ENCODE peak calls at places on chromosomes 12 and 14, in seven cellular contexts. One of them, this sample, is unnamed.

GRCh38 chr14:23861666-23862065 is 91.9 kb upstream of the DHRS4 start:
- DNase-seq in cardiac muscle cell: peak
- DNase-seq in breast epithelium: no peak
- DNase-seq in GM10248: no peak
- DNase-seq in left ventricle myocardium inferior: no peak
- DNase-seq in choroid plexus epithelial cell: peak
- DNase-seq in endothelial cell: no peak
- DNase-seq in this sample: no peak

GRCh38 chr12:116604883-116605641 is 45.9 kb downstream of the MAP1LC3B2 start:
- DNase-seq in cardiac muscle cell: no peak
- DNase-seq in breast epithelium: no peak
- DNase-seq in GM10248: no peak
- DNase-seq in left ventricle myocardium inferior: no peak
- DNase-seq in choroid plexus epithelial cell: no peak
- DNase-seq in endothelial cell: no peak
- DNase-seq in this sample: no peak

GRCh38 chr12:3469711-3470110 is 21.3 kb upstream of the PRMT8 start:
- DNase-seq in cardiac muscle cell: no peak
- DNase-seq in breast epithelium: no peak
- DNase-seq in GM10248: no peak
- DNase-seq in left ventricle myocardium inferior: no peak
- DNase-seq in choroid plexus epithelial cell: no peak
- DNase-seq in endothelial cell: no peak
- DNase-seq in this sample: no peak

GRCh38 chr12:3071107-3071506 is 6.1 kb upstream of the TSPAN9 start:
- DNase-seq in cardiac muscle cell: no peak
- DNase-seq in breast epithelium: no peak
- DNase-seq in GM10248: no peak
- DNase-seq in left ventricle myocardium inferior: no peak
- DNase-seq in choroid plexus epithelial cell: no peak
- DNase-seq in endothelial cell: no peak
- DNase-seq in this sample: no peak

GRCh38 chr14:65860956-65861631 is 448.6 kb downstream of the FUT8 start:
- DNase-seq in cardiac muscle cell: no peak
- DNase-seq in breast epithelium: no peak
- DNase-seq in GM10248: no peak
- DNase-seq in left ventricle myocardium inferior: no peak
- DNase-seq in choroid plexus epithelial cell: no peak
- DNase-seq in endothelial cell: no peak
- DNase-seq in this sample: no peak

GRCh38 chr14:92516966-92517350 is 3.4 kb downstream of the RIN3 start:
- DNase-seq in cardiac muscle cell: no peak
- DNase-seq in breast epithelium: no peak
- DNase-seq in GM10248: no peak
- DNase-seq in left ventricle myocardium inferior: no peak
- DNase-seq in choroid plexus epithelial cell: no peak
- DNase-seq in endothelial cell: no peak
- DNase-seq in this sample: no peak

GRCh38 chr14:44910826-44911225 is 50.9 kb downstream of the KLHL28 start:
- DNase-seq in cardiac muscle cell: no peak
- DNase-seq in breast epithelium: no peak
- DNase-seq in GM10248: no peak
- DNase-seq in left ventricle myocardium inferior: no peak
- DNase-seq in choroid plexus epithelial cell: no peak
- DNase-seq in endothelial cell: no peak
- DNase-seq in this sample: no peak

GRCh38 chr12:64691227-64691792 is 67.9 kb downstream of the GNS start:
- DNase-seq in cardiac muscle cell: no peak
- DNase-seq in breast epithelium: no peak
- DNase-seq in GM10248: no peak
- DNase-seq in left ventricle myocardium inferior: no peak
- DNase-seq in choroid plexus epithelial cell: no peak
- DNase-seq in endothelial cell: no peak
- DNase-seq in this sample: no peak

GRCh38 chr12:91651728-91652127 is 469.1 kb upstream of the DCN start:
- DNase-seq in cardiac muscle cell: no peak
- DNase-seq in breast epithelium: no peak
- DNase-seq in GM10248: no peak
- DNase-seq in left ventricle myocardium inferior: no peak
- DNase-seq in choroid plexus epithelial cell: no peak
- DNase-seq in endothelial cell: no peak
- DNase-seq in this sample: no peak

GRCh38 chr12:12901158-12901791 is 9.9 kb downstream of the GPRC5A start:
- DNase-seq in cardiac muscle cell: no peak
- DNase-seq in breast epithelium: no peak
- DNase-seq in GM10248: no peak
- DNase-seq in left ventricle myocardium inferior: no peak
- DNase-seq in choroid plexus epithelial cell: peak
- DNase-seq in endothelial cell: no peak
- DNase-seq in this sample: peak

GRCh38 chr12:65824314-65824563 is at the start of gene HMGA2:
- DNase-seq in cardiac muscle cell: no peak
- DNase-seq in breast epithelium: no peak
- DNase-seq in GM10248: peak
- DNase-seq in left ventricle myocardium inferior: no peak
- DNase-seq in choroid plexus epithelial cell: peak
- DNase-seq in endothelial cell: peak
- DNase-seq in this sample: no peak

GRCh38 chr12:104457746-104458644 is 1.2 kb downstream of the CHST11 start:
- DNase-seq in cardiac muscle cell: peak
- DNase-seq in breast epithelium: no peak
- DNase-seq in GM10248: peak
- DNase-seq in left ventricle myocardium inferior: peak
- DNase-seq in choroid plexus epithelial cell: no peak
- DNase-seq in endothelial cell: peak
- DNase-seq in this sample: no peak

GRCh38 chr12:120992989-120993388 is 14.6 kb downstream of the HNF1A start:
- DNase-seq in cardiac muscle cell: no peak
- DNase-seq in breast epithelium: no peak
- DNase-seq in GM10248: no peak
- DNase-seq in left ventricle myocardium inferior: no peak
- DNase-seq in choroid plexus epithelial cell: no peak
- DNase-seq in endothelial cell: no peak
- DNase-seq in this sample: no peak

GRCh38 chr12:54207539-54208267 is 18.9 kb upstream of the SMUG1 start:
- DNase-seq in cardiac muscle cell: peak
- DNase-seq in breast epithelium: peak
- DNase-seq in GM10248: peak
- DNase-seq in left ventricle myocardium inferior: peak
- DNase-seq in choroid plexus epithelial cell: peak
- DNase-seq in endothelial cell: peak
- DNase-seq in this sample: peak

GRCh38 chr12:69642531-69642930 is 31.8 kb upstream of the LRRC10 start:
- DNase-seq in cardiac muscle cell: no peak
- DNase-seq in breast epithelium: no peak
- DNase-seq in GM10248: no peak
- DNase-seq in left ventricle myocardium inferior: peak
- DNase-seq in choroid plexus epithelial cell: no peak
- DNase-seq in endothelial cell: no peak
- DNase-seq in this sample: no peak

GRCh38 chr14:95327558-95328374 is 8.1 kb upstream of the CLMN start:
- DNase-seq in cardiac muscle cell: no peak
- DNase-seq in breast epithelium: no peak
- DNase-seq in GM10248: peak
- DNase-seq in left ventricle myocardium inferior: no peak
- DNase-seq in choroid plexus epithelial cell: no peak
- DNase-seq in endothelial cell: no peak
- DNase-seq in this sample: no peak

GRCh38 chr14:91373591-91374245 is 43.9 kb downstream of the CCDC88C start:
- DNase-seq in cardiac muscle cell: no peak
- DNase-seq in breast epithelium: no peak
- DNase-seq in GM10248: peak
- DNase-seq in left ventricle myocardium inferior: no peak
- DNase-seq in choroid plexus epithelial cell: no peak
- DNase-seq in endothelial cell: no peak
- DNase-seq in this sample: no peak

GRCh38 chr12:81329088-81329487 is 251.2 kb downstream of the ACSS3 start:
- DNase-seq in cardiac muscle cell: no peak
- DNase-seq in breast epithelium: no peak
- DNase-seq in GM10248: no peak
- DNase-seq in left ventricle myocardium inferior: no peak
- DNase-seq in choroid plexus epithelial cell: peak
- DNase-seq in endothelial cell: peak
- DNase-seq in this sample: no peak
- TF ChIP-seq CTCF in cardiac muscle cell: peak
- TF ChIP-seq CTCF in breast epithelium: no peak
- TF ChIP-seq CTCF in GM10248: peak
- TF ChIP-seq CTCF in left ventricle myocardium inferior: no peak
- TF ChIP-seq CTCF in choroid plexus epithelial cell: peak
- TF ChIP-seq CTCF in endothelial cell: peak
- TF ChIP-seq CTCF in this sample: no peak

GRCh38 chr12:6643569-6644256 is 3.5 kb downstream of the ACRBP start:
- DNase-seq in cardiac muscle cell: no peak
- DNase-seq in breast epithelium: no peak
- DNase-seq in GM10248: no peak
- DNase-seq in left ventricle myocardium inferior: no peak
- DNase-seq in choroid plexus epithelial cell: no peak
- DNase-seq in endothelial cell: no peak
- DNase-seq in this sample: no peak

GRCh38 chr12:6647083-6647604 is at the start of gene ACRBP:
- DNase-seq in cardiac muscle cell: peak
- DNase-seq in breast epithelium: peak
- DNase-seq in GM10248: peak
- DNase-seq in left ventricle myocardium inferior: peak
- DNase-seq in choroid plexus epithelial cell: peak
- DNase-seq in endothelial cell: peak
- DNase-seq in this sample: peak

GRCh38 chr12:6646276-6647082 is 753 bp downstream of the ACRBP start:
- DNase-seq in cardiac muscle cell: no peak
- DNase-seq in breast epithelium: no peak
- DNase-seq in GM10248: no peak
- DNase-seq in left ventricle myocardium inferior: no peak
- DNase-seq in choroid plexus epithelial cell: no peak
- DNase-seq in endothelial cell: no peak
- DNase-seq in this sample: no peak

GRCh38 chr12:6644257-6644596 is 3.0 kb downstream of the ACRBP start:
- DNase-seq in cardiac muscle cell: no peak
- DNase-seq in breast epithelium: no peak
- DNase-seq in GM10248: peak
- DNase-seq in left ventricle myocardium inferior: no peak
- DNase-seq in choroid plexus epithelial cell: no peak
- DNase-seq in endothelial cell: peak
- DNase-seq in this sample: no peak

GRCh38 chr12:6644903-6645302 is 2.3 kb downstream of the ACRBP start:
- DNase-seq in cardiac muscle cell: peak
- DNase-seq in breast epithelium: no peak
- DNase-seq in GM10248: no peak
- DNase-seq in left ventricle myocardium inferior: no peak
- DNase-seq in choroid plexus epithelial cell: no peak
- DNase-seq in endothelial cell: peak
- DNase-seq in this sample: peak
- TF ChIP-seq CTCF in cardiac muscle cell: peak
- TF ChIP-seq CTCF in breast epithelium: no peak
- TF ChIP-seq CTCF in GM10248: no peak
- TF ChIP-seq CTCF in left ventricle myocardium inferior: peak
- TF ChIP-seq CTCF in choroid plexus epithelial cell: peak
- TF ChIP-seq CTCF in endothelial cell: no peak
- TF ChIP-seq CTCF in this sample: peak

GRCh38 chr12:11685261-11685660 is 35.8 kb downstream of the ETV6 start:
- DNase-seq in cardiac muscle cell: no peak
- DNase-seq in breast epithelium: no peak
- DNase-seq in GM10248: no peak
- DNase-seq in left ventricle myocardium inferior: no peak
- DNase-seq in choroid plexus epithelial cell: no peak
- DNase-seq in endothelial cell: no peak
- DNase-seq in this sample: no peak
- TF ChIP-seq CTCF in cardiac muscle cell: no peak
- TF ChIP-seq CTCF in breast epithelium: no peak
- TF ChIP-seq CTCF in GM10248: no peak
- TF ChIP-seq CTCF in left ventricle myocardium inferior: no peak
- TF ChIP-seq CTCF in choroid plexus epithelial cell: no peak
- TF ChIP-seq CTCF in endothelial cell: no peak
- TF ChIP-seq CTCF in this sample: no peak

GRCh38 chr12:118358607-118359540 is 13.8 kb downstream of the TAOK3 start:
- DNase-seq in cardiac muscle cell: no peak
- DNase-seq in breast epithelium: no peak
- DNase-seq in GM10248: peak
- DNase-seq in left ventricle myocardium inferior: no peak
- DNase-seq in choroid plexus epithelial cell: no peak
- DNase-seq in endothelial cell: no peak
- DNase-seq in this sample: no peak

GRCh38 chr12:118357327-118358007 is 15.2 kb downstream of the TAOK3 start:
- DNase-seq in cardiac muscle cell: no peak
- DNase-seq in breast epithelium: no peak
- DNase-seq in GM10248: peak
- DNase-seq in left ventricle myocardium inferior: no peak
- DNase-seq in choroid plexus epithelial cell: peak
- DNase-seq in endothelial cell: no peak
- DNase-seq in this sample: peak

GRCh38 chr12:118359541-118359915 is 13.2 kb downstream of the TAOK3 start:
- DNase-seq in cardiac muscle cell: no peak
- DNase-seq in breast epithelium: no peak
- DNase-seq in GM10248: peak
- DNase-seq in left ventricle myocardium inferior: no peak
- DNase-seq in choroid plexus epithelial cell: no peak
- DNase-seq in endothelial cell: no peak
- DNase-seq in this sample: no peak

GRCh38 chr12:118356809-118357326 is 15.8 kb downstream of the TAOK3 start:
- DNase-seq in cardiac muscle cell: no peak
- DNase-seq in breast epithelium: no peak
- DNase-seq in GM10248: peak
- DNase-seq in left ventricle myocardium inferior: no peak
- DNase-seq in choroid plexus epithelial cell: peak
- DNase-seq in endothelial cell: no peak
- DNase-seq in this sample: no peak

DNA sequence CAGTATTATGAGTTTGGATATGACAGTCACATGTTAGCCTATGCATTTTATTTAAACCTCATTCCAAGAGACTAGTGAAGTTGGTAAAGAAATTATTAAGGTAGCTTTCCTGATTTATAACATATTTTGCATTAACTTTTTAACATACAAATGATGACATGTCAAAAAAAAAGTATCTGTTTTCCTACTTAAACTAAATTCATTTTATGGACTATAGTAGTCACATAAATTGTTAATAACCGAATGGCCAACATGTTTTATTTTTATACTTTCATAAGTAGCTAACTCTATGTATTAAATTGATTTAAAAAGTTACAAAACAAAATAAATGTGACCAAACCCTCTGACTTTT is 14.7 kb downstream of the TAOK3 start:
- DNase-seq in cardiac muscle cell: no peak
- DNase-seq in breast epithelium: no peak
- DNase-seq in GM10248: no peak
- DNase-seq in left ventricle myocardium inferior: no peak
- DNase-seq in choroid plexus epithelial cell: no peak
- DNase-seq in endothelial cell: no peak
- DNase-seq in this sample: no peak
- TF ChIP-seq CTCF in cardiac muscle cell: no peak
- TF ChIP-seq CTCF in breast epithelium: no peak
- TF ChIP-seq CTCF in GM10248: no peak
- TF ChIP-seq CTCF in left ventricle myocardium inferior: no peak
- TF ChIP-seq CTCF in choroid plexus epithelial cell: no peak
- TF ChIP-seq CTCF in endothelial cell: no peak
- TF ChIP-seq CTCF in this sample: no peak